ENCODE peak calls at places on chromosomes 4 and X, in ten cellular contexts. M, V, B, U, Y, H, R, D, X and O are unnamed samples.

GRCh38 chr4:176988226-176988625 is 195.5 kb upstream of the VEGFC start:
- DNase-seq in M (peak; percentile 61), V (peak; percentile 92), B (peak; percentile 85), U (no peak), Y (no peak), H (peak; percentile 85), R (peak; percentile 82), D (no peak), X (peak; percentile 49), O (peak; percentile 93)

GRCh38 chr4:153919667-153920066 is 130.8 kb upstream of the SFRP2 start:
- DNase-seq in M (no peak), V (no peak), B (peak; percentile 6), U (no peak), Y (no peak), H (peak; percentile 16), R (no peak), D (no peak), X (no peak), O (no peak)

GRCh38 chr4:58602022-58602421 is 1491.8 kb upstream of the IGFBP7 start:
- DNase-seq in M (no peak), V (no peak), B (no peak), U (no peak), Y (no peak), H (no peak), R (no peak), D (no peak), X (no peak), O (no peak)

GRCh38 chrX:95764972-95765451 is 919.6 kb upstream of the DIAPH2 start:
- DNase-seq in M (no peak), V (peak; percentile 45), B (peak; percentile 56), U (peak; percentile 14), Y (peak; percentile 28), H (peak; percentile 52), R (no peak), D (peak; percentile 75), X (no peak), O (no peak)

GRCh38 chr4:73984736-73985527 is 3.1 kb downstream of the PPBP start:
- DNase-seq in M (no peak), V (no peak), B (no peak), U (no peak), Y (no peak), H (no peak), R (no peak), D (no peak), X (no peak), O (peak; percentile 47)

GRCh38 chr4:52645315-52645714 is 13.8 kb downstream of the USP46 start:
- DNase-seq in M (no peak), V (no peak), B (no peak), U (no peak), Y (no peak), H (no peak), R (no peak), D (no peak), X (no peak), O (no peak)

GRCh38 chr4:76780781-76781697 is 116.9 kb downstream of the SOWAHB start:
- DNase-seq in M (no peak), V (no peak), B (peak; percentile 36), U (no peak), Y (no peak), H (no peak), R (no peak), D (no peak), X (no peak), O (no peak)

GRCh38 chr4:31327031-31327430 is 606.9 kb downstream of the PCDH7 start:
- DNase-seq in M (no peak), V (no peak), B (no peak), U (no peak), Y (no peak), H (no peak), R (no peak), D (no peak), X (no peak), O (no peak)

GRCh38 chr4:112173593-112174559 is 28.6 kb downstream of the FAM241A start:
- DNase-seq in M (peak; percentile 65), V (no peak), B (no peak), U (no peak), Y (no peak), H (no peak), R (no peak), D (no peak), X (no peak), O (peak; percentile 64)

GRCh38 chr4:16537926-16538325 is 311.7 kb upstream of the TAPT1 start:
- DNase-seq in M (no peak), V (no peak), B (no peak), U (no peak), Y (no peak), H (no peak), R (no peak), D (no peak), X (no peak), O (no peak)

GRCh38 chrX:47191331-47191730 is 2.3 kb upstream of the UBA1 start:
- DNase-seq in M (peak; percentile 13), V (no peak), B (peak; percentile 7), U (no peak), Y (no peak), H (no peak), R (no peak), D (peak; percentile 25), X (no peak), O (no peak)

GRCh38 chrX:72620550-72621145 is 48.0 kb upstream of the HDAC8 start:
- DNase-seq in M (peak; percentile 74), V (peak; percentile 90), B (peak; percentile 93), U (no peak), Y (peak; percentile 4), H (peak; percentile 87), R (peak; percentile 44), D (no peak), X (peak; percentile 55), O (peak; percentile 92)

GRCh38 chrX:86028681-86029080 is 18.7 kb downstream of the CHM start:
- DNase-seq in M (no peak), V (no peak), B (no peak), U (no peak), Y (no peak), H (no peak), R (peak; percentile 0), D (no peak), X (no peak), O (peak; percentile 53)

GRCh38 chr4:17688011-17688441 is 73.6 kb downstream of the MED28 start:
- DNase-seq in M (no peak), V (peak; percentile 53), B (no peak), U (no peak), Y (no peak), H (no peak), R (no peak), D (no peak), X (no peak), O (no peak)

GRCh38 chr4:112664611-112665010 is 27.7 kb downstream of the LARP7 start:
- DNase-seq in M (no peak), V (no peak), B (no peak), U (no peak), Y (no peak), H (no peak), R (no peak), D (no peak), X (no peak), O (peak; percentile 24)

GRCh38 chrX:130028196-130028595 is 45.8 kb downstream of the BCORL1 start:
- DNase-seq in M (peak; percentile 3), V (peak; percentile 20), B (peak; percentile 66), U (peak; percentile 49), Y (peak; percentile 47), H (peak; percentile 56), R (peak; percentile 2), D (peak; percentile 29), X (peak; percentile 28), O (peak; percentile 71)

GRCh38 chrX:53684415-53685192 is 1.9 kb downstream of the HUWE1 start:
- DNase-seq in M (no peak), V (no peak), B (no peak), U (no peak), Y (no peak), H (no peak), R (no peak), D (no peak), X (peak; percentile 1), O (no peak)

GRCh38 chrX:28847423-28847822 is 260.2 kb downstream of the IL1RAPL1 start:
- DNase-seq in M (peak; percentile 67), V (peak; percentile 50), B (peak; percentile 77), U (no peak), Y (no peak), H (peak; percentile 48), R (no peak), D (no peak), X (peak; percentile 1), O (no peak)

GRCh38 chrX:8586953-8587352 is 122.3 kb downstream of the VCX3B start:
- DNase-seq in M (no peak), V (no peak), B (no peak), U (no peak), Y (no peak), H (no peak), R (no peak), D (no peak), X (no peak), O (no peak)

DNA sequence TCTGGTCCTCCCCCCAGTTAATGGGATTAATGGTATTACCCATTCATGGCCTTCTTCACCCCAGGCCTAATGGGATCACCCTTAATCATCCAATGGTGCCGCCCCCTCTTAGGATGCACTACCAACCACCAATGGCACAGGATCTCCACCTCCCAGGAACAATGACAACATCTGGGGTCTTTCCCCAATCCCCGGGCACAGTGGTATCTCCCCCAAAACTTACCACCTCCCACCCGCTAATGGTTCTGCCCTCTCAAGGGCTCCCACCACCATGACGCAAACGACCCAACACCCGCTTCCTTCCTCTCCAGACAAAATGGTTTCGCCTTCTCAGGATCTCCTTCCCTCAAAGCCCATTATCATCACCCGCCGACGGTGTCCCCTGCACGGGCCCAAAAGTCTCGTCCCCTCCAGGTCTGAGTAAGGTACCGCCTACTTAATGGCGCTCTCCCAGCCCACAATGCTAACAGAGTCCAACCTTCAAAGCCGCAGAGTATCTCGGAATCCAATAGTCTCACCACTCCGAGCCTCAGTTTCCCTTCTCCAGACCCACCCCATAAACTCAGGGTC is 458 bp downstream of the GRIPAP1 start:
- DNase-seq in M (peak; percentile 7), V (peak; percentile 27), B (peak; percentile 41), U (peak; percentile 65), Y (peak; percentile 5), H (peak; percentile 46), R (no peak), D (peak; percentile 31), X (peak; percentile 54), O (peak; percentile 58)
- TF ChIP-seq CTCF in M (no peak), V (no peak), B (no peak), U (no peak), Y (no peak), H (no peak), R (no peak), D (no peak), X (no peak), O (no peak)

GRCh38 chr4:89306486-89307184 is 965 bp downstream of the GPRIN3 start:
- DNase-seq in M (no peak), V (no peak), B (no peak), U (no peak), Y (no peak), H (no peak), R (no peak), D (no peak), X (no peak), O (no peak)
- H3K4me3 ChIP-seq in M (peak overlapping the region; percentile 59), V (no peak overlapping the region), B (no peak overlapping the region), U (no peak overlapping the region), Y (peak overlapping the region; percentile 80), H (no peak overlapping the region), R (no peak overlapping the region), D (peak overlapping the region; percentile 94), X (peak overlapping the region; percentile 80), O (no peak overlapping the region)

GRCh38 chr4:32340591-32340990 is 1620.4 kb downstream of the PCDH7 start:
- DNase-seq in M (no peak), V (no peak), B (peak; percentile 3), U (no peak), Y (no peak), H (no peak), R (no peak), D (no peak), X (no peak), O (no peak)
- TF ChIP-seq CTCF in M (no peak), V (no peak), B (peak; percentile 25), U (no peak), Y (no peak), H (no peak), R (no peak), D (no peak), X (no peak), O (no peak)

GRCh38 chr4:159455675-159456235 is 352.9 kb downstream of the RAPGEF2 start:
- DNase-seq in M (peak; percentile 31), V (peak; percentile 73), B (peak; percentile 69), U (peak; percentile 68), Y (peak; percentile 44), H (peak; percentile 61), R (no peak), D (peak; percentile 57), X (peak; percentile 49), O (peak; percentile 53)
- H3K4me3 ChIP-seq in M (peak overlapping the region; percentile 21), V (no peak overlapping the region), B (peak overlapping the region; percentile 6), U (peak overlapping the region; percentile 27), Y (no peak overlapping the region), H (no peak overlapping the region), R (peak overlapping the region; percentile 23), D (no peak overlapping the region), X (peak overlapping the region; percentile 33), O (no peak overlapping the region)